ENCODE peak calls at places on chromosomes 2 and 18, in five cellular contexts. One of them, this sample, is unnamed.

GRCh38 chr18:67875936-67876335 is 359.4 kb upstream of the DSEL start:
- DNase-seq in transverse colon: no peak
- DNase-seq in cardiac fibroblast: peak
- DNase-seq in AG04450: no peak
- DNase-seq in retinal pigment epithelial cell: no peak
- DNase-seq in this sample: peak

GRCh38 chr2:19050354-19050753 is 308.1 kb downstream of the OSR1 start:
- DNase-seq in cardiac fibroblast: no peak
- DNase-seq in retinal pigment epithelial cell: no peak
- DNase-seq in AG04450: no peak
- DNase-seq in transverse colon: no peak
- DNase-seq in this sample: no peak

GRCh38 chr2:172442072-172442895 is 14.9 kb downstream of the ITGA6 start:
- DNase-seq in transverse colon: peak
- DNase-seq in cardiac fibroblast: peak
- DNase-seq in retinal pigment epithelial cell: peak
- DNase-seq in AG04450: peak
- DNase-seq in this sample: peak

GRCh38 chr2:79001285-79001684 is 24.2 kb upstream of the REG3G start:
- DNase-seq in AG04450: no peak
- DNase-seq in transverse colon: no peak
- DNase-seq in cardiac fibroblast: no peak
- DNase-seq in retinal pigment epithelial cell: no peak
- DNase-seq in this sample: no peak

GRCh38 chr18:42229211-42230210 is 274.5 kb downstream of the PIK3C3 start:
- DNase-seq in cardiac fibroblast: no peak
- DNase-seq in AG04450: no peak
- DNase-seq in transverse colon: no peak
- DNase-seq in retinal pigment epithelial cell: no peak
- DNase-seq in this sample: no peak

GRCh38 chr2:127469051-127469450 is 50.8 kb downstream of the PROC start:
- DNase-seq in cardiac fibroblast: no peak
- DNase-seq in AG04450: no peak
- DNase-seq in transverse colon: no peak
- DNase-seq in retinal pigment epithelial cell: no peak
- DNase-seq in this sample: no peak

GRCh38 chr2:169005080-169005598 is 26.0 kb downstream of the ABCB11 start:
- DNase-seq in AG04450: no peak
- DNase-seq in cardiac fibroblast: no peak
- DNase-seq in transverse colon: no peak
- DNase-seq in retinal pigment epithelial cell: no peak
- DNase-seq in this sample: no peak

GRCh38 chr2:204608261-204608660 is 63.0 kb downstream of the PARD3B start:
- DNase-seq in cardiac fibroblast: peak
- DNase-seq in AG04450: peak
- DNase-seq in retinal pigment epithelial cell: no peak
- DNase-seq in transverse colon: no peak
- DNase-seq in this sample: peak

GRCh38 chr18:67483237-67483636 is 33.3 kb downstream of the DSEL start:
- DNase-seq in cardiac fibroblast: no peak
- DNase-seq in retinal pigment epithelial cell: no peak
- DNase-seq in AG04450: no peak
- DNase-seq in transverse colon: no peak
- DNase-seq in this sample: no peak

GRCh38 chr2:9484533-9484932 is 10.2 kb downstream of the IAH1 start:
- DNase-seq in retinal pigment epithelial cell: no peak
- DNase-seq in transverse colon: no peak
- DNase-seq in AG04450: peak
- DNase-seq in cardiac fibroblast: peak
- DNase-seq in this sample: peak

GRCh38 chr18:61892683-61893303 is at the start of gene RNF152:
- DNase-seq in retinal pigment epithelial cell: no peak
- DNase-seq in AG04450: no peak
- DNase-seq in transverse colon: peak
- DNase-seq in cardiac fibroblast: peak
- DNase-seq in this sample: peak

GRCh38 chr2:120778244-120778643 is 42.6 kb downstream of the GLI2 start:
- DNase-seq in retinal pigment epithelial cell: no peak
- DNase-seq in cardiac fibroblast: peak
- DNase-seq in transverse colon: no peak
- DNase-seq in AG04450: no peak
- DNase-seq in this sample: no peak

GRCh38 chr2:224983719-224984388 is 58.4 kb downstream of the DOCK10 start:
- DNase-seq in retinal pigment epithelial cell: no peak
- DNase-seq in transverse colon: no peak
- DNase-seq in AG04450: no peak
- DNase-seq in cardiac fibroblast: peak
- DNase-seq in this sample: peak

GRCh38 chr2:182763311-182763912 is 47.4 kb downstream of the DNAJC10 start:
- DNase-seq in cardiac fibroblast: peak
- DNase-seq in AG04450: no peak
- DNase-seq in retinal pigment epithelial cell: no peak
- DNase-seq in transverse colon: no peak
- DNase-seq in this sample: peak

GRCh38 chr2:71702071-71702970 is 249.0 kb downstream of the DYSF start:
- DNase-seq in retinal pigment epithelial cell: no peak
- DNase-seq in AG04450: no peak
- DNase-seq in transverse colon: no peak
- DNase-seq in cardiac fibroblast: no peak
- DNase-seq in this sample: no peak

GRCh38 chr2:209423562-209424541 is at the start of gene MAP2:
- DNase-seq in transverse colon: peak
- DNase-seq in cardiac fibroblast: peak
- DNase-seq in retinal pigment epithelial cell: peak
- DNase-seq in AG04450: peak
- DNase-seq in this sample: peak

GRCh38 chr18:22300665-22301636 is 116.8 kb downstream of the CTAGE1 start:
- DNase-seq in transverse colon: peak
- DNase-seq in AG04450: no peak
- DNase-seq in cardiac fibroblast: no peak
- DNase-seq in retinal pigment epithelial cell: peak
- DNase-seq in this sample: no peak

GRCh38 chr2:3460831-3461544 is 58.3 kb downstream of the ADI1 start:
- DNase-seq in cardiac fibroblast: no peak
- DNase-seq in transverse colon: no peak
- DNase-seq in retinal pigment epithelial cell: no peak
- DNase-seq in AG04450: no peak
- DNase-seq in this sample: no peak

GRCh38 chr18:58221060-58221725 is 177.2 kb downstream of the NEDD4L start:
- DNase-seq in retinal pigment epithelial cell: peak
- DNase-seq in cardiac fibroblast: peak
- DNase-seq in transverse colon: peak
- DNase-seq in AG04450: no peak
- DNase-seq in this sample: peak

GRCh38 chr18:80157708-80158343 is 48.8 kb downstream of the ADNP2 start:
- DNase-seq in retinal pigment epithelial cell: peak
- DNase-seq in AG04450: peak
- DNase-seq in transverse colon: peak
- DNase-seq in cardiac fibroblast: peak
- DNase-seq in this sample: peak

GRCh38 chr2:23566236-23567142 is 181.5 kb downstream of the KLHL29 start:
- DNase-seq in transverse colon: no peak
- DNase-seq in cardiac fibroblast: peak
- DNase-seq in AG04450: no peak
- DNase-seq in retinal pigment epithelial cell: no peak
- DNase-seq in this sample: no peak

GRCh38 chr2:176813526-176814179 is 398.9 kb upstream of the HNRNPA3 start:
- DNase-seq in cardiac fibroblast: no peak
- DNase-seq in retinal pigment epithelial cell: no peak
- DNase-seq in transverse colon: no peak
- DNase-seq in AG04450: no peak
- DNase-seq in this sample: no peak

GRCh38 chr2:10906926-10907479 is 4.7 kb upstream of the KCNF1 start:
- DNase-seq in retinal pigment epithelial cell: no peak
- DNase-seq in transverse colon: no peak
- DNase-seq in cardiac fibroblast: no peak
- DNase-seq in AG04450: no peak
- DNase-seq in this sample: no peak

GRCh38 chr2:42951263-42951938 is 159.0 kb upstream of the HAAO start:
- DNase-seq in AG04450: no peak
- DNase-seq in transverse colon: no peak
- DNase-seq in cardiac fibroblast: no peak
- DNase-seq in retinal pigment epithelial cell: no peak
- DNase-seq in this sample: no peak

GRCh38 chr18:58942486-58942885 is 77.8 kb downstream of the ZNF532 start:
- DNase-seq in AG04450: no peak
- DNase-seq in transverse colon: no peak
- DNase-seq in cardiac fibroblast: peak
- DNase-seq in retinal pigment epithelial cell: no peak
- DNase-seq in this sample: no peak

GRCh38 chr2:70923378-70924015 is 12.2 kb upstream of the ATP6V1B1 start:
- DNase-seq in AG04450: no peak
- DNase-seq in cardiac fibroblast: peak
- DNase-seq in transverse colon: no peak
- DNase-seq in retinal pigment epithelial cell: no peak
- DNase-seq in this sample: no peak

GRCh38 chr2:132754867-132755472 is 85.0 kb upstream of the LYPD1 start:
- DNase-seq in AG04450: no peak
- DNase-seq in cardiac fibroblast: no peak
- DNase-seq in transverse colon: no peak
- DNase-seq in retinal pigment epithelial cell: no peak
- DNase-seq in this sample: no peak

GRCh38 chr2:132757676-132758075 is 87.7 kb upstream of the LYPD1 start:
- DNase-seq in AG04450: peak
- DNase-seq in transverse colon: no peak
- DNase-seq in retinal pigment epithelial cell: no peak
- DNase-seq in cardiac fibroblast: peak
- DNase-seq in this sample: no peak

GRCh38 chr2:132758995-132759394 is 89.0 kb upstream of the LYPD1 start:
- DNase-seq in cardiac fibroblast: no peak
- DNase-seq in AG04450: no peak
- DNase-seq in retinal pigment epithelial cell: no peak
- DNase-seq in transverse colon: no peak
- DNase-seq in this sample: no peak

GRCh38 chr2:132754392-132754791 is 84.4 kb upstream of the LYPD1 start:
- DNase-seq in retinal pigment epithelial cell: no peak
- DNase-seq in AG04450: no peak
- DNase-seq in transverse colon: no peak
- DNase-seq in cardiac fibroblast: no peak
- DNase-seq in this sample: no peak

GRCh38 chr2:132757002-132757598 is 87.1 kb upstream of the LYPD1 start:
- DNase-seq in AG04450: no peak
- DNase-seq in transverse colon: no peak
- DNase-seq in cardiac fibroblast: no peak
- DNase-seq in retinal pigment epithelial cell: no peak
- DNase-seq in this sample: no peak
- H3K4me3 ChIP-seq in AG04450: no peak
- H3K4me3 ChIP-seq in transverse colon: no peak
- H3K4me3 ChIP-seq in cardiac fibroblast: no peak
- H3K4me3 ChIP-seq in retinal pigment epithelial cell: no peak
- H3K4me3 ChIP-seq in this sample: no peak

GRCh38 chr2:98732430-98733051 is 1.6 kb upstream of the MGAT4A start:
- DNase-seq in transverse colon: no peak
- DNase-seq in AG04450: no peak
- DNase-seq in cardiac fibroblast: no peak
- DNase-seq in retinal pigment epithelial cell: no peak
- DNase-seq in this sample: no peak

GRCh38 chr2:98731709-98732349 is 897 bp upstream of the MGAT4A start:
- DNase-seq in retinal pigment epithelial cell: no peak
- DNase-seq in AG04450: no peak
- DNase-seq in transverse colon: peak
- DNase-seq in cardiac fibroblast: no peak
- DNase-seq in this sample: no peak

GRCh38 chr2:98730053-98730850 is 680 bp downstream of the MGAT4A start:
- DNase-seq in cardiac fibroblast: no peak
- DNase-seq in AG04450: no peak
- DNase-seq in transverse colon: peak
- DNase-seq in retinal pigment epithelial cell: no peak
- DNase-seq in this sample: no peak

GRCh38 chr2:98729652-98730051 is 1.3 kb downstream of the MGAT4A start:
- DNase-seq in AG04450: no peak
- DNase-seq in cardiac fibroblast: no peak
- DNase-seq in transverse colon: no peak
- DNase-seq in retinal pigment epithelial cell: no peak
- DNase-seq in this sample: no peak

DNA sequence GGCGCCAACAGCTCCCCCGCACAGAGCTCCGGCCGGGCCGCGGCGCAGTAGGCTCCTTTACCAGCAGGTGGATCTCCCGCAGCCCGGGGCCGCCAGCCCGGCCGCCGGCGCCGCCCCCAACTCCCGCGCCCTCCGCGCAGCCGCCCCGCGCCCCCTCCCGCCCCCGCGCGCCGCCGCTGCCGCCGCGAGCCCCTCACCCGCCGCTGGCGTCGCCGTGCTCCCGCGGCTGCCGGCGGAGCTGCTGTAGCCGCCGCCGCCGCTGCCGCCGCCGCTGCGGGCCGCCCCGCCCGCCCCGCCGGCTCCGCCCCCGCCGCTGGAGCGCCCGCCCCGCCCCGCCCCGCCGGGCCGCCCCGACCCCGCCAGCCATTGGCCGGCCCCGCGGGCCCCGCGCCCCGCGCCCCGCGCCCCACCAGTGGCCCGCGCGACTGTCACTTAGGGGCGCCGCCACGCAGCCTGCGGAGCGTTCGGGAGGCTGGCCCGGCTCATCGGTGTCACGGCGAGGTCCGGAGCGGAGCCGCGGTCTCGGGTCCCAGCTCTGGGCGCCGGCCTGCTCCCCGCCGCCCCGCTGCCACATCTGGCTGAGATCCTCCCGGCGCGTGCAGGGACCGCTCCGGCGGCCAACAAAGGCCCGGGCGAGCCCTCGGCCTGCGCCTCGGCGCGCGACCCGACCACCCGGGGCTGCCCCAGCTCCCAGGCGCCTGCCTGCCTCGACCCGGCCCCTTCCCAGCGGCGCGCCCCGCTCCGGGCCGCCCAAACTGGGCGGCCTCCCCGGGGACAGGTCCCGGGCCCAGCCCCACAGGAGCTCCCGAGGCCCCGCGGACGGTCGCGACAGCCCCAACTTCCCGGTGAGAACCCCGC is at the start of gene MGAT4A:
- DNase-seq in AG04450: no peak
- DNase-seq in transverse colon: peak
- DNase-seq in cardiac fibroblast: peak
- DNase-seq in retinal pigment epithelial cell: no peak
- DNase-seq in this sample: no peak
- TF ChIP-seq CTCF in AG04450: peak
- TF ChIP-seq CTCF in transverse colon: no peak
- TF ChIP-seq CTCF in cardiac fibroblast: no peak
- TF ChIP-seq CTCF in retinal pigment epithelial cell: peak
- TF ChIP-seq CTCF in this sample: peak

GRCh38 chr18:77054606-77055428 is 77.8 kb downstream of the MBP start:
- DNase-seq in transverse colon: peak
- DNase-seq in retinal pigment epithelial cell: no peak
- DNase-seq in AG04450: peak
- DNase-seq in cardiac fibroblast: peak
- DNase-seq in this sample: peak
- H3K4me3 ChIP-seq in transverse colon: no peak
- H3K4me3 ChIP-seq in retinal pigment epithelial cell: no peak
- H3K4me3 ChIP-seq in AG04450: no peak
- H3K4me3 ChIP-seq in cardiac fibroblast: no peak
- H3K4me3 ChIP-seq in this sample: no peak

DNA sequence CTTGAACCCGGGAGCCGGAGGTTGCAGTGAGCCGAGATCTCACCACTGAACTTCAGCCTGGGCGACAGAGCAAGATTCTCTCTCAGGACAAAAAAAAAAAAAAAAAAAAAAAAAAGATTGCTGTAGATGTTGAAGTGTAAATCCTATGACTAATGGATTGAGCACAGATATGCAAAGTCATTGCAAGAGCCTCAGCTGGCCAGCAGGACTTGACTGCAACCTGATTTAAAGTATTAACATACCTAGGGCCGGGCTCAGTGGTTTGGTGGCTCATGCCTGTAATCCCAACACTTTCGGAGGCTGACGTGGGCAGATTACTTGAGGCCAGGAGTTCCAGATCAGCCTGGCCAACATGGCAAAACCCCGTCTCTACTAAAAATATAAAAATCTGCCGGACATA is 103.4 kb upstream of the MSH2 start:
- DNase-seq in cardiac fibroblast: peak
- DNase-seq in retinal pigment epithelial cell: peak
- DNase-seq in AG04450: peak
- DNase-seq in transverse colon: no peak
- DNase-seq in this sample: peak
- TF ChIP-seq CTCF in cardiac fibroblast: peak
- TF ChIP-seq CTCF in retinal pigment epithelial cell: no peak
- TF ChIP-seq CTCF in AG04450: no peak
- TF ChIP-seq CTCF in transverse colon: no peak
- TF ChIP-seq CTCF in this sample: no peak

This sample was measured in astrocyte of the spinal cord.